ENCODE peak calls at places on chromosomes 3 and 15, in nine cellular contexts. O is activated naive CD4-positive, alpha-beta T cell treated with anti-CD3 and anti-CD28 coated beads, Interleukin-2, amount 10 ng/mL, durations not matched to agents 7 days and 5 days; C is HTR-8/SVneo; H is NAMALWA; P is naive thymus-derived CD4-positive, alpha-beta T cell; S is right cardiac atrium; V is HEK293T; Y is H54; F is activated gamma-delta T cell treated with Interleukin-2 at 50 U/mL for 16 hours. L is an unnamed sample.

GRCh38 chr3:123939706-123940105 is 21.3 kb downstream of the CCDC14 start:
- DNase-seq in O (no peak), C (no peak), H (no peak), P (no peak), S (no peak), V (no peak), Y (no peak), F (no peak), L (no peak)

GRCh38 chr3:41224120-41224806 is 25.0 kb downstream of the CTNNB1 start:
- DNase-seq in O (no peak), C (no peak), H (no peak), P (no peak), S (no peak), V (no peak), Y (no peak), F (no peak), L (no peak)

GRCh38 chr3:57292159-57292894 is at the start of gene ASB14:
- DNase-seq in O (no peak), C (no peak), H (no peak), P (no peak), S (no peak), V (no peak), Y (no peak), F (no peak), L (no peak)

GRCh38 chr3:7546219-7546618 is 685.3 kb downstream of the GRM7 start:
- DNase-seq in O (no peak), C (no peak), H (peak; percentile 6), P (no peak), S (no peak), V (no peak), Y (no peak), F (no peak), L (no peak)

GRCh38 chr3:4753073-4753691 is 226.1 kb upstream of the BHLHE40 start:
- DNase-seq in O (no peak), C (no peak), H (no peak), P (no peak), S (no peak), V (no peak), Y (no peak), F (no peak), L (no peak)

GRCh38 chr15:51281368-51281967 is 56.9 kb downstream of the CYP19A1 start:
- DNase-seq in O (peak; percentile 41), C (peak; percentile 38), H (peak; percentile 17), P (no peak), S (peak; percentile 75), V (peak; percentile 52), Y (peak; percentile 28), F (no peak), L (no peak)

GRCh38 chr3:63740116-63740515 is 79.0 kb upstream of the C3orf49 start:
- DNase-seq in O (no peak), C (no peak), H (no peak), P (no peak), S (no peak), V (no peak), Y (no peak), F (no peak), L (no peak)

GRCh38 chr15:85708402-85708932 is 86.3 kb downstream of the KLHL25 start:
- DNase-seq in O (no peak), C (no peak), H (no peak), P (no peak), S (no peak), V (no peak), Y (no peak), F (no peak), L (no peak)